ENCODE peak calls at places on chromosomes 13 and 19, in six cellular contexts. I is omental fat pad; N is fibroblast of lung; B is AG09319; C is activated naive CD8-positive, alpha-beta T cell treated with anti-CD3 and anti-CD28 coated beads for 36 hours; D is choroid plexus epithelial cell. O is an unnamed sample.

GRCh38 chr19:41350735-41351338 is 2.9 kb downstream of the TGFB1 start:
- DNase-seq in I (no peak), N (peak), B (no peak), C (no peak), D (peak), O (no peak)

GRCh38 chr19:8629184-8629583 is 1.2 kb upstream of the NFILZ start:
- DNase-seq in I (no peak), N (no peak), B (no peak), C (no peak), D (no peak), O (no peak)

GRCh38 chr13:36712785-36713184 is 39.0 kb downstream of the SERTM1 start:
- DNase-seq in I (no peak), N (peak), B (peak), C (no peak), D (peak), O (no peak)

GRCh38 chr19:7191946-7192691 is 102.1 kb downstream of the INSR start:
- DNase-seq in I (no peak), N (no peak), B (no peak), C (peak), D (no peak), O (no peak)

GRCh38 chr13:24232037-24232436 is 71.5 kb downstream of the SPATA13 start:
- DNase-seq in I (no peak), N (no peak), B (no peak), C (no peak), D (no peak), O (no peak)

GRCh38 chr19:1608414-1609391 is 3.4 kb upstream of the UQCR11 start:
- DNase-seq in I (no peak), N (no peak), B (no peak), C (no peak), D (peak), O (peak)

GRCh38 chr13:74243637-74244526 is 109.7 kb upstream of the KLF12 start:
- DNase-seq in I (no peak), N (peak), B (no peak), C (no peak), D (peak), O (no peak)

GRCh38 chr13:52838433-52839107 is 9.9 kb downstream of the PCDH8 start:
- DNase-seq in I (no peak), N (no peak), B (no peak), C (no peak), D (no peak), O (no peak)

GRCh38 chr19:30799854-30800755 is 427.9 kb downstream of the ZNF536 start:
- DNase-seq in I (no peak), N (no peak), B (no peak), C (peak), D (no peak), O (no peak)

GRCh38 chr19:2888739-2889224 is 11.9 kb upstream of the ZNF57 start:
- DNase-seq in I (no peak), N (peak), B (no peak), C (peak), D (no peak), O (no peak)

GRCh38 chr13:33624740-33625139 is 193.2 kb upstream of the RFC3 start:
- DNase-seq in I (no peak), N (no peak), B (no peak), C (no peak), D (no peak), O (no peak)

GRCh38 chr13:81686877-81687276 is 1346.0 kb upstream of the SPRY2 start:
- DNase-seq in I (no peak), N (peak), B (no peak), C (no peak), D (peak), O (peak)

GRCh38 chr19:42032428-42032827 is 37.6 kb downstream of the GRIK5 start:
- DNase-seq in I (no peak), N (no peak), B (no peak), C (no peak), D (no peak), O (peak)

GRCh38 chr13:24923305-24923640 is 159.3 kb downstream of the RNF17 start:
- DNase-seq in I (no peak), N (peak), B (peak), C (peak), D (peak), O (peak)

GRCh38 chr13:60327551-60327950 is 69.5 kb upstream of the TDRD3 start:
- DNase-seq in I (no peak), N (no peak), B (no peak), C (no peak), D (no peak), O (no peak)

GRCh38 chr13:23609414-23610186 is 39.4 kb downstream of the TNFRSF19 start:
- DNase-seq in I (no peak), N (peak), B (no peak), C (no peak), D (peak), O (no peak)

GRCh38 chr19:1904385-1905070 is 671 bp upstream of the ADAT3 start:
- DNase-seq in I (no peak), N (no peak), B (no peak), C (no peak), D (peak), O (peak)

GRCh38 chr13:50319603-50320296 is 304.5 kb downstream of the KCNRG start:
- DNase-seq in I (no peak), N (peak), B (no peak), C (no peak), D (peak), O (no peak)

GRCh38 chr19:54206831-54207177 is 6.1 kb downstream of the RPS9 start:
- DNase-seq in I (no peak), N (no peak), B (no peak), C (no peak), D (no peak), O (no peak)

GRCh38 chr19:40908981-40909380 is 26.9 kb upstream of the CYP2A7 start:
- DNase-seq in I (no peak), N (no peak), B (peak), C (no peak), D (peak), O (no peak)

GRCh38 chr13:113920606-113921306 is 53.1 kb downstream of the C13orf46 start:
- DNase-seq in I (peak), N (no peak), B (no peak), C (no peak), D (no peak), O (no peak)

GRCh38 chr13:80571346-80572307 is 230.7 kb upstream of the SPRY2 start:
- DNase-seq in I (no peak), N (no peak), B (no peak), C (no peak), D (no peak), O (no peak)